ENCODE peak calls at places on chromosomes 4 and X, in five cellular contexts. One of them, this sample, is unnamed.

GRCh38 chr4:33054161-33054560 is 2334.0 kb downstream of the PCDH7 start:
- DNase-seq in iPS-NIHi11: no peak
- DNase-seq in AG20443: no peak
- DNase-seq in GM12892: no peak
- DNase-seq in PC-9: no peak
- DNase-seq in this sample: no peak

GRCh38 chrX:68720851-68721250 is 73.4 kb downstream of the STARD8 start:
- DNase-seq in iPS-NIHi11: no peak
- DNase-seq in AG20443: no peak
- DNase-seq in GM12892: no peak
- DNase-seq in PC-9: no peak
- DNase-seq in this sample: no peak

GRCh38 chrX:20063153-20063552 is 53.6 kb downstream of the MAP7D2 start:
- DNase-seq in iPS-NIHi11: no peak
- DNase-seq in AG20443: no peak
- DNase-seq in GM12892: no peak
- DNase-seq in PC-9: no peak
- DNase-seq in this sample: no peak

GRCh38 chr4:118981839-118982381 is 93.3 kb downstream of the SYNPO2 start:
- DNase-seq in iPS-NIHi11: peak
- DNase-seq in AG20443: peak
- DNase-seq in GM12892: peak
- DNase-seq in PC-9: peak
- DNase-seq in this sample: peak

GRCh38 chr4:187603093-187603395 is 392.5 kb upstream of the ZFP42 start:
- DNase-seq in iPS-NIHi11: no peak
- DNase-seq in AG20443: peak
- DNase-seq in GM12892: no peak
- DNase-seq in PC-9: no peak
- DNase-seq in this sample: peak

GRCh38 chrX:43559643-43560042 is 96.5 kb upstream of the MAOA start:
- DNase-seq in iPS-NIHi11: peak
- DNase-seq in AG20443: peak
- DNase-seq in GM12892: no peak
- DNase-seq in PC-9: peak
- DNase-seq in this sample: no peak

GRCh38 chr4:3527914-3528876 is 4.0 kb downstream of the LRPAP1 start:
- DNase-seq in iPS-NIHi11: no peak
- DNase-seq in AG20443: no peak
- DNase-seq in GM12892: no peak
- DNase-seq in PC-9: no peak
- DNase-seq in this sample: no peak

GRCh38 chr4:143251348-143251747 is 66.6 kb downstream of the USP38 start:
- DNase-seq in iPS-NIHi11: no peak
- DNase-seq in AG20443: no peak
- DNase-seq in GM12892: no peak
- DNase-seq in PC-9: no peak
- DNase-seq in this sample: no peak

GRCh38 chr4:67052981-67053380 is 492.3 kb downstream of the CENPC start:
- DNase-seq in iPS-NIHi11: no peak
- DNase-seq in AG20443: no peak
- DNase-seq in GM12892: no peak
- DNase-seq in PC-9: no peak
- DNase-seq in this sample: no peak

GRCh38 chr4:93852680-93853079 is 24.1 kb downstream of the ATOH1 start:
- DNase-seq in iPS-NIHi11: no peak
- DNase-seq in AG20443: no peak
- DNase-seq in GM12892: no peak
- DNase-seq in PC-9: no peak
- DNase-seq in this sample: no peak

GRCh38 chrX:115562492-115562872 is 1.5 kb downstream of the PLS3 start:
- DNase-seq in iPS-NIHi11: peak
- DNase-seq in AG20443: peak
- DNase-seq in GM12892: no peak
- DNase-seq in PC-9: peak
- DNase-seq in this sample: peak